ENCODE peak calls at places on chromosome 9, in six cellular contexts. A is body of pancreas, M is left lung, X is cardiac muscle cell, Z is A673, V is stomach. W is an unnamed sample.
A peak's percentile ranks its signal among the peaks of the same experiment; 100 is the strongest.

GRCh38 chr9:108168451-108168850 is 678.9 kb upstream of the KLF4 start:
- DNase-seq in A (no peak), X (no peak), V (no peak), M (no peak), Z (no peak), W (no peak)

GRCh38 chr9:3181049-3181953 is 337.4 kb upstream of the PUM3 start:
- DNase-seq in Z (peak; percentile 37), V (peak; percentile 39), M (peak; percentile 36), A (peak; percentile 51), X (peak; percentile 78), W (no peak)

GRCh38 chr9:134040831-134041648 is 15.8 kb downstream of the BRD3OS start:
- DNase-seq in Z (no peak), X (no peak), V (peak; percentile 55), M (no peak), A (no peak), W (no peak)

GRCh38 chr9:35847786-35848185 is 18.8 kb downstream of the TMEM8B start:
- DNase-seq in V (no peak), A (no peak), X (no peak), Z (no peak), M (no peak), W (no peak)

GRCh38 chr9:100028201-100028784 is 70.5 kb downstream of the ERP44 start:
- DNase-seq in V (peak; percentile 76), X (peak; percentile 76), M (peak; percentile 62), A (peak; percentile 77), Z (peak; percentile 81), W (peak; percentile 58)

GRCh38 chr9:89872913-89873707 is 268.3 kb downstream of the GADD45G start:
- DNase-seq in V (peak; percentile 17), M (peak; percentile 22), A (peak; percentile 8), Z (no peak), X (peak; percentile 43), W (no peak)

GRCh38 chr9:36913393-36914211 is 120.5 kb downstream of the PAX5 start:
- DNase-seq in V (no peak), M (no peak), Z (no peak), X (no peak), A (no peak), W (no peak)

GRCh38 chr9:101397746-101398334 is 578 bp downstream of the MRPL50 start:
- DNase-seq in V (no peak), Z (no peak), M (no peak), A (no peak), X (no peak), W (no peak)

GRCh38 chr9:68872026-68872501 is 141.8 kb downstream of the PRKACG start:
- DNase-seq in Z (peak; percentile 14), M (no peak), V (peak; percentile 76), A (peak; percentile 47), X (no peak), W (no peak)

GRCh38 chr9:22073349-22073748 is 64.2 kb upstream of the CDKN2B start:
- DNase-seq in M (no peak), A (no peak), Z (no peak), V (no peak), X (no peak), W (no peak)

GRCh38 chr9:101201626-101202025 is 173.1 kb downstream of the PLPPR1 start:
- DNase-seq in Z (no peak), A (no peak), M (no peak), X (no peak), V (no peak), W (no peak)

GRCh38 chr9:97766092-97766491 is 69.0 kb upstream of the XPA start:
- DNase-seq in Z (no peak), X (peak; percentile 13), M (no peak), V (no peak), A (no peak), W (no peak)

GRCh38 chr9:79975471-79976316 is 403.9 kb downstream of the TLE4 start:
- DNase-seq in V (no peak), A (no peak), M (no peak), Z (no peak), X (no peak), W (no peak)

GRCh38 chr9:106613250-106613737 is 249.7 kb upstream of the ZNF462 start:
- DNase-seq in M (peak; percentile 44), V (peak; percentile 65), X (peak; percentile 84), A (peak; percentile 23), Z (no peak), W (no peak)

GRCh38 chr9:74942801-74943200 is 9.9 kb downstream of the C9orf40 start:
- DNase-seq in Z (no peak), A (no peak), M (no peak), V (no peak), X (no peak), W (no peak)

GRCh38 chr9:122382901-122383850 is 12.4 kb downstream of the PTGS1 start:
- DNase-seq in Z (no peak), X (no peak), M (no peak), A (no peak), V (no peak), W (no peak)

GRCh38 chr9:88783613-88784230 is 207.5 kb upstream of the S1PR3 start:
- DNase-seq in V (no peak), X (no peak), A (no peak), M (no peak), Z (no peak), W (no peak)

GRCh38 chr9:110056062-110056461 is 151.9 kb downstream of the C9orf152 start:
- DNase-seq in M (no peak), A (no peak), Z (no peak), V (no peak), X (no peak), W (no peak)

GRCh38 chr9:107176701-107177100 is 106.4 kb upstream of the RAD23B start:
- DNase-seq in X (no peak), V (no peak), Z (peak; percentile 34), M (no peak), A (no peak), W (no peak)

GRCh38 chr9:101738566-101739183 is at the start of gene GRIN3A:
- DNase-seq in M (no peak), X (peak; percentile 21), V (no peak), A (peak; percentile 12), Z (peak; percentile 13), W (no peak)

GRCh38 chr9:89361031-89361430 is 42.7 kb downstream of the SECISBP2 start:
- DNase-seq in A (peak; percentile 6), X (no peak), Z (no peak), M (peak; percentile 12), V (no peak), W (no peak)

GRCh38 chr9:88477300-88477751 is 57.7 kb upstream of the NXNL2 start:
- DNase-seq in M (no peak), A (no peak), X (no peak), V (no peak), Z (no peak), W (no peak)

GRCh38 chr9:133122935-133123611 is 2.0 kb upstream of the RALGDS start:
- DNase-seq in V (no peak), Z (no peak), A (no peak), X (peak; percentile 73), M (no peak), W (no peak)

GRCh38 chr9:41229408-41230401 is 40.6 kb upstream of the ZNG1F start:
- DNase-seq in X (no peak), Z (peak; percentile 31), A (no peak), M (no peak), V (no peak), W (no peak)

GRCh38 chr9:32571969-32572899 is 725 bp downstream of the NDUFB6 start:
- DNase-seq in X (peak; percentile 87), V (peak; percentile 62), Z (peak; percentile 81), A (peak; percentile 50), M (peak; percentile 52), W (peak; percentile 69)

GRCh38 chr9:125284855-125285254 is 23.2 kb downstream of the GAPVD1 start:
- DNase-seq in V (no peak), M (no peak), X (no peak), Z (no peak), A (no peak), W (no peak)

GRCh38 chr9:134341306-134341705 is 15.1 kb downstream of the RXRA start:
- DNase-seq in A (peak; percentile 77), V (peak; percentile 86), Z (no peak), X (no peak), M (peak; percentile 83), W (no peak)

GRCh38 chr9:89453452-89453851 is 44.5 kb downstream of the SEMA4D start:
- DNase-seq in V (no peak), Z (no peak), X (no peak), A (no peak), M (no peak), W (no peak)

GRCh38 chr9:97706246-97706645 is 9.1 kb upstream of the XPA start:
- DNase-seq in A (no peak), V (no peak), M (no peak), Z (no peak), X (no peak), W (no peak)

GRCh38 chr9:35863583-35863982 is 6.6 kb downstream of the OR13J1 start:
- DNase-seq in A (no peak), V (no peak), M (no peak), X (no peak), Z (no peak), W (no peak)

DNA sequence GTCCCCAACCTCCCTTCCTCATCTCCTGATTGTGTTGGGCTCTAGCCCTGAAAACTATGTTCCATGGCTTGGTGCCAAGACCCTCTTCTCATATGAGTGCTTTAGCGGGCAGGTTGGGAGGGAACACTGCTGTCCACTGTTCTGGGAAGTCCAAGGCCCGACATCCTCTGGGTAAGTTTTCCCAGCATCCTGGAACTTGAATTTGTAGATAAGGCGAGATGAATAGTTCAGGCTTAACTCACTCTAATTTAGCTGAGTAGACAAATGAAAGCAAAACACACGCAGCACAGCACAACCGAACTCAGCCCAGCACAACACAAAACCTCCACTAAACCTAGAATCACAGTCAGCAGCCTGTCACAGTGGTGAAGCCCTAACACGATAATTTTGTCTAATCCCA is 95.3 kb upstream of the SLC28A3 start:
- DNase-seq in M (no peak), X (peak; percentile 19), V (no peak), Z (no peak), A (no peak), W (no peak)
- H3K27ac ChIP-seq in M (no peak overlapping the region), X (no peak overlapping the region), V (no peak overlapping the region), Z (no peak overlapping the region), A (no peak overlapping the region), W (no peak overlapping the region)

GRCh38 chr9:7342229-7342628 is 457.3 kb downstream of the DMAC1 start:
- DNase-seq in X (no peak), A (no peak), Z (no peak), V (no peak), M (no peak), W (no peak)
- TF ChIP-seq CTCF in X (peak; percentile 43), A (no peak), Z (peak; percentile 39), V (no peak), M (no peak), W (no peak)

GRCh38 chr9:6644346-6645152 is 980 bp downstream of the GLDC start:
- DNase-seq in A (no peak), V (no peak), X (peak; percentile 5), Z (no peak), M (no peak), W (no peak)
- H3K27ac ChIP-seq in A (no peak overlapping the region), V (no peak overlapping the region), X (no peak overlapping the region), Z (no peak overlapping the region), M (no peak overlapping the region), W (no peak overlapping the region)

GRCh38 chr9:91676042-91676441 is 252.4 kb upstream of the NFIL3 start:
- DNase-seq in A (no peak), M (no peak), Z (no peak), V (no peak), X (no peak), W (no peak)
- TF ChIP-seq CTCF in A (no peak), M (no peak), Z (no peak), V (no peak), X (no peak), W (no peak)